ENCODE peak calls at places on chromosome 9, in eight cellular contexts. K, F, Z, N, T, U, J and W are unnamed samples.

GRCh38 chr9:82829818-82830217 is 233.1 kb downstream of the RASEF start:
- DNase-seq in K (no peak), F (no peak), Z (no peak), N (no peak), T (peak; percentile 4), U (no peak), J (no peak), W (no peak)

GRCh38 chr9:112166176-112167140 is 8.6 kb downstream of the SUSD1 start:
- DNase-seq in K (no peak), F (no peak), Z (no peak), N (no peak), T (peak; percentile 85), U (no peak), J (no peak), W (peak; percentile 23)

GRCh38 chr9:97528529-97529230 is 27.2 kb downstream of the TMOD1 start:
- DNase-seq in K (peak; percentile 60), F (no peak), Z (peak; percentile 41), N (no peak), T (peak; percentile 9), U (no peak), J (no peak), W (peak; percentile 80)

GRCh38 chr9:76987594-76988200 is 31.8 kb upstream of the FOXB2 start:
- DNase-seq in K (peak; percentile 59), F (no peak), Z (no peak), N (no peak), T (peak; percentile 69), U (peak; percentile 52), J (peak; percentile 48), W (no peak)

GRCh38 chr9:124774131-124774978 is 2.6 kb upstream of the OLFML2A start:
- DNase-seq in K (peak; percentile 87), F (peak; percentile 88), Z (peak; percentile 89), N (peak; percentile 75), T (peak; percentile 79), U (peak; percentile 89), J (peak; percentile 73), W (peak; percentile 66)

GRCh38 chr9:70389642-70390266 is 24.7 kb downstream of the KLF9 start:
- DNase-seq in K (peak; percentile 71), F (no peak), Z (no peak), N (no peak), T (peak; percentile 12), U (no peak), J (no peak), W (no peak)

GRCh38 chr9:113531919-113532808 is 68.6 kb downstream of the RGS3 start:
- DNase-seq in K (no peak), F (no peak), Z (no peak), N (no peak), T (no peak), U (no peak), J (no peak), W (no peak)

GRCh38 chr9:136486131-136486530 is 3.3 kb upstream of the SEC16A start:
- DNase-seq in K (no peak), F (no peak), Z (no peak), N (no peak), T (no peak), U (no peak), J (no peak), W (no peak)

GRCh38 chr9:22241024-22241423 is 205.6 kb upstream of the DMRTA1 start:
- DNase-seq in K (no peak), F (no peak), Z (no peak), N (no peak), T (no peak), U (no peak), J (no peak), W (no peak)

GRCh38 chr9:69035438-69036316 is at the start of gene FXN:
- DNase-seq in K (peak; percentile 86), F (peak; percentile 91), Z (peak; percentile 83), N (peak; percentile 80), T (peak; percentile 75), U (peak; percentile 87), J (peak; percentile 56), W (peak; percentile 75)

GRCh38 chr9:341634-342421 is 127.2 kb downstream of the DOCK8 start:
- DNase-seq in K (no peak), F (no peak), Z (no peak), N (no peak), T (no peak), U (no peak), J (no peak), W (no peak)

GRCh38 chr9:79686381-79687130 is 114.8 kb downstream of the TLE4 start:
- DNase-seq in K (no peak), F (no peak), Z (no peak), N (peak; percentile 40), T (peak; percentile 35), U (no peak), J (no peak), W (peak; percentile 39)

GRCh38 chr9:137694962-137695875 is 76.4 kb downstream of the EHMT1 start:
- DNase-seq in K (peak; percentile 72), F (peak; percentile 70), Z (peak; percentile 52), N (no peak), T (peak; percentile 13), U (peak; percentile 51), J (no peak), W (no peak)

GRCh38 chr9:110744753-110745522 is 76.3 kb downstream of the MUSK start:
- DNase-seq in K (peak; percentile 19), F (no peak), Z (peak; percentile 10), N (peak; percentile 73), T (peak; percentile 91), U (no peak), J (peak; percentile 96), W (peak; percentile 56)

GRCh38 chr9:132651259-132651658 is 18.5 kb downstream of the DDX31 start:
- DNase-seq in K (no peak), F (no peak), Z (no peak), N (no peak), T (peak; percentile 78), U (peak; percentile 70), J (no peak), W (no peak)

GRCh38 chr9:98117984-98118639 is 910 bp downstream of the TRIM14 start:
- DNase-seq in K (no peak), F (peak; percentile 86), Z (no peak), N (no peak), T (peak; percentile 38), U (peak; percentile 84), J (peak; percentile 24), W (no peak)

GRCh38 chr9:114141553-114142548 is 13.5 kb upstream of the COL27A1 start:
- DNase-seq in K (no peak), F (no peak), Z (peak; percentile 28), N (peak; percentile 43), T (peak; percentile 19), U (no peak), J (no peak), W (no peak)

DNA sequence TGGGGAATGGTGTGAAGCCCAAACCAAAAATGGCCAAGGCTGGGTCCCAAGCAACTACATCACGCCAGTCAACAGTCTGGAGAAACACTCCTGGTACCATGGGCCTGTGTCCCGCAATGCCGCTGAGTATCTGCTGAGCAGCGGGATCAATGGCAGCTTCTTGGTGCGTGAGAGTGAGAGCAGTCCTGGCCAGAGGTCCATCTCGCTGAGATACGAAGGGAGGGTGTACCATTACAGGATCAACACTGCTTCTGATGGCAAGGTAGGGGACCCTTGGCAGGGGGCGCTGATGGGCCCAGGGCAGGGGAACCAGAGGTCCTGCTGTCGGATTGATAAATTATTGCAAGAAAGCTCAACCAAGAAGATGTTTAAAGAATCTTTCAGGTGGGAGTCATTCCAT is 19.8 kb downstream of the ABL1 start:
- DNase-seq in K (no peak), F (no peak), Z (no peak), N (no peak), T (no peak), U (no peak), J (no peak), W (no peak)
- TF ChIP-seq CTCF in K (no peak), F (no peak), Z (no peak), N (no peak), T (peak; percentile 18), U (no peak), J (no peak), W (no peak)

GRCh38 chr9:2337131-2337530 is 284.5 kb upstream of the VLDLR start:
- DNase-seq in K (no peak), F (no peak), Z (no peak), N (no peak), T (no peak), U (no peak), J (no peak), W (no peak)

GRCh38 chr9:2337602-2338001 is 284.0 kb upstream of the VLDLR start:
- DNase-seq in K (no peak), F (no peak), Z (peak; percentile 24), N (no peak), T (no peak), U (no peak), J (no peak), W (no peak)

GRCh38 chr9:2338770-2339169 is 282.8 kb upstream of the VLDLR start:
- DNase-seq in K (no peak), F (no peak), Z (no peak), N (no peak), T (peak; percentile 14), U (no peak), J (no peak), W (no peak)

GRCh38 chr9:2340046-2340760 is 281.4 kb upstream of the VLDLR start:
- DNase-seq in K (no peak), F (no peak), Z (no peak), N (no peak), T (no peak), U (no peak), J (no peak), W (no peak)

DNA sequence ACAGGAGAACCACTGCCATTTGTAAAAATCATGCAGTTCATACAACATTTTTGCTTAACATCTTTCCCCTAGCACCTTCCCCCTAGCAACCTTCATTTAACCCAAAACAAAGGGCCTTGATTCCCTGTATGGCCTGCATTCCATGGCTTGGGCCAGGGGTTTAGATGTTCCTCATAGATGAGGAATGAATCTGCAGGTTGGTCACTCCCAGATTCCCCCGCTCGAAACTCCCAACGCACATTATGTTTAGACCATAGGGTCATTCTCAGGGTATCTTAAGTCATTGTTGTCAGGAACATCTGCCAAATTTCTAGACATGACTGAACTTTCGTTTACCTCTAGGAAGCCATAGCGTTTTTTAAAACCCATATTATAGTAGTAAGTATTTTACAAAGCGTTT is 282.2 kb upstream of the VLDLR start:
- DNase-seq in K (no peak), F (no peak), Z (no peak), N (no peak), T (no peak), U (no peak), J (no peak), W (no peak)
- H3K4me1 ChIP-seq in K (no peaks in the 10 kb centered on the region), F (no peaks in the 10 kb centered on the region), Z (no peaks in the 10 kb centered on the region), N (no peaks in the 10 kb centered on the region), T (no peaks in the 10 kb centered on the region), U (no peaks in the 10 kb centered on the region), J (no peaks in the 10 kb centered on the region), W (peaks cover 7% of the 10 kb centered on the region)

GRCh38 chr9:92513349-92513748 is 22.4 kb downstream of the ECM2 start:
- DNase-seq in K (no peak), F (no peak), Z (no peak), N (no peak), T (no peak), U (no peak), J (no peak), W (no peak)
- H3K4me3 ChIP-seq in K (no peak overlapping the region), F (no peak overlapping the region), Z (no peak overlapping the region), N (no peak overlapping the region), T (no peak overlapping the region), U (no peak overlapping the region), J (no peak overlapping the region), W (no peak overlapping the region)

DNA sequence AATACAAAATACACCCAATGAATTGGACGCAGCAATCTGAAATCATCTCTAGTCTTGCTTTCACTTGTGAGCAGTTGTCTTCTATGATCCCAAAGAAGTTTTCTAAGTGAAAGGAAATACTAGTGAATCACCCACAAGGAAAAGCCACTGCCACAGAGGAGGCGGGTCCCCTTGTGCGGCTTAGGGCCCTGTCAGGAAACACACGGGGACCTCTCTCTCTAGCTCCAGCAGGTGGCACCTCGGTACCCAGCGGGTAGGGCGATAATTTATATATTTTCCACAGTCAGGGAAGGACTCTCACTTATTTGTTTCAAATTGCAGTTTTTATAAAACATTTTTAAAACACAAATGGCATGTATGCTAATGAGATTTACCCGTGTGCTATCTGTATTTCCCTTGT is 417.1 kb downstream of the KDM4C start:
- DNase-seq in K (no peak), F (no peak), Z (no peak), N (no peak), T (peak; percentile 8), U (no peak), J (no peak), W (no peak)
- TF ChIP-seq CTCF in K (no peak), F (no peak), Z (no peak), N (no peak), T (no peak), U (no peak), J (peak; percentile 45), W (no peak)